ENCODE peak calls at places on chromosome 1, in nine cellular contexts. T is NCI-H345; N is SW480; E is EH; Q is substantia nigra; L is ovary; P is AG09309; Y is stimulated activated CD4-positive, alpha-beta T cell treated with anti-CD3 and anti-CD28 coated beads, Interleukin-1b, Interleukin-23, amount 100 ng/mL, for 24 hours; B is A549. D is an unnamed sample.

GRCh38 chr1:109446236-109446635 is 20.0 kb upstream of the PSMA5 start:
- DNase-seq in T (no peak), N (no peak), E (peak), Q (no peak), L (no peak), P (peak), Y (no peak), B (no peak), D (no peak)

GRCh38 chr1:23556661-23557470 is 2.4 kb downstream of the ID3 start:
- DNase-seq in T (no peak), N (no peak), E (peak), Q (no peak), L (no peak), P (peak), Y (no peak), B (peak), D (no peak)

GRCh38 chr1:16143566-16144324 is 12.1 kb downstream of the EPHA2 start:
- DNase-seq in T (peak), N (peak), E (peak), Q (no peak), L (no peak), P (no peak), Y (no peak), B (peak), D (peak)

GRCh38 chr1:208257326-208257725 is 13.1 kb upstream of the PLXNA2 start:
- DNase-seq in T (no peak), N (no peak), E (no peak), Q (no peak), L (no peak), P (no peak), Y (no peak), B (no peak), D (no peak)

GRCh38 chr1:206963119-206963712 is 7.0 kb downstream of the FCAMR start:
- DNase-seq in T (no peak), N (no peak), E (peak), Q (no peak), L (no peak), P (no peak), Y (no peak), B (no peak), D (no peak)

GRCh38 chr1:33050221-33051076 is 13.8 kb upstream of the AK2 start:
- DNase-seq in T (no peak), N (peak), E (peak), Q (no peak), L (no peak), P (peak), Y (no peak), B (no peak), D (no peak)

GRCh38 chr1:118659646-118660045 is 328.5 kb downstream of the TBX15 start:
- DNase-seq in T (peak), N (no peak), E (peak), Q (no peak), L (no peak), P (no peak), Y (no peak), B (no peak), D (no peak)

GRCh38 chr1:224300346-224300745 is 29.6 kb downstream of the NVL start:
- DNase-seq in T (no peak), N (peak), E (peak), Q (no peak), L (no peak), P (peak), Y (no peak), B (peak), D (no peak)

GRCh38 chr1:59107516-59107915 is 189.4 kb upstream of the FGGY start:
- DNase-seq in T (no peak), N (no peak), E (no peak), Q (no peak), L (no peak), P (no peak), Y (no peak), B (no peak), D (peak)

GRCh38 chr1:27487927-27488522 is 1.9 kb downstream of the WASF2 start:
- DNase-seq in T (no peak), N (no peak), E (peak), Q (no peak), L (no peak), P (no peak), Y (no peak), B (no peak), D (no peak)

GRCh38 chr1:6819641-6820040 is 34.4 kb downstream of the CAMTA1 start:
- DNase-seq in T (no peak), N (no peak), E (peak), Q (no peak), L (no peak), P (no peak), Y (no peak), B (no peak), D (no peak)

D was measured in HuH-7.5.